ENCODE peak calls at places on chromosomes 13 and 19, in six cellular contexts. C is cardiac muscle cell, E is T-helper 2 cell, B is NCI-H446, V is C1 segment of cervical spinal cord, A is SK-N-DZ. L is an unnamed sample.

GRCh38 chr19:55152017-55152416 is 3.0 kb upstream of the TNNT1 start:
- DNase-seq in C (no peak), E (no peak), B (no peak), V (no peak), A (no peak), L (no peak)

GRCh38 chr13:90690458-90691063 is 656.9 kb upstream of the MIR17HG start:
- DNase-seq in C (peak), E (no peak), B (no peak), V (no peak), A (no peak), L (no peak)

GRCh38 chr19:55373993-55374757 is 2.5 kb upstream of the TMEM190 start:
- DNase-seq in C (peak), E (no peak), B (no peak), V (no peak), A (no peak), L (no peak)

GRCh38 chr19:16320987-16321386 is 3.6 kb upstream of the KLF2 start:
- DNase-seq in C (no peak), E (no peak), B (no peak), V (no peak), A (no peak), L (no peak)

GRCh38 chr19:48090281-48090802 is 20.3 kb downstream of the PLA2G4C start:
- DNase-seq in C (no peak), E (no peak), B (no peak), V (no peak), A (no peak), L (no peak)

GRCh38 chr19:41774515-41774980 is 19.2 kb downstream of the CEACAM6 start:
- DNase-seq in C (no peak), E (peak), B (no peak), V (no peak), A (no peak), L (no peak)

GRCh38 chr19:54955356-54955755 is 8.0 kb upstream of the NLRP7 start:
- DNase-seq in C (no peak), E (no peak), B (no peak), V (no peak), A (no peak), L (no peak)

GRCh38 chr13:79869326-79869725 is 388.4 kb downstream of the NDFIP2 start:
- DNase-seq in C (no peak), E (no peak), B (no peak), V (no peak), A (no peak), L (no peak)

GRCh38 chr13:112685856-112686255 is 4.0 kb upstream of the ATP11A start:
- DNase-seq in C (no peak), E (no peak), B (no peak), V (no peak), A (no peak), L (no peak)

GRCh38 chr13:45834411-45834994 is 17.1 kb downstream of the SIAH3 start:
- DNase-seq in C (no peak), E (no peak), B (no peak), V (no peak), A (no peak), L (no peak)

GRCh38 chr19:2809387-2810140 is 10.1 kb upstream of the ZNF554 start:
- DNase-seq in C (no peak), E (no peak), B (no peak), V (no peak), A (no peak), L (no peak)

GRCh38 chr19:13823256-13823655 is 28.0 kb downstream of the ZSWIM4 start:
- DNase-seq in C (no peak), E (no peak), B (peak), V (peak), A (no peak), L (no peak)

GRCh38 chr19:1980782-1981181 is 34.7 kb downstream of the BTBD2 start:
- DNase-seq in C (no peak), E (no peak), B (no peak), V (no peak), A (no peak), L (no peak)

GRCh38 chr13:108734676-108735075 is 105.3 kb downstream of the MYO16 start:
- DNase-seq in C (no peak), E (no peak), B (no peak), V (no peak), A (peak), L (no peak)

GRCh38 chr19:10760268-10760944 is 42.5 kb downstream of the DNM2 start:
- DNase-seq in C (no peak), E (peak), B (peak), V (no peak), A (peak), L (peak)

GRCh38 chr13:50618206-50618605 is 225.3 kb downstream of the DLEU7 start:
- DNase-seq in C (no peak), E (no peak), B (no peak), V (no peak), A (no peak), L (no peak)

GRCh38 chr13:111614009-111614408 is 293.6 kb downstream of the TEX29 start:
- DNase-seq in C (no peak), E (no peak), B (no peak), V (no peak), A (no peak), L (no peak)

GRCh38 chr13:24995225-24995804 is 100.6 kb upstream of the PABPC3 start:
- DNase-seq in C (peak), E (peak), B (peak), V (no peak), A (peak), L (peak)

GRCh38 chr13:108944760-108945159 is 315.3 kb downstream of the MYO16 start:
- DNase-seq in C (peak), E (no peak), B (no peak), V (no peak), A (no peak), L (no peak)

GRCh38 chr19:31064486-31064885 is 284.8 kb downstream of the TSHZ3 start:
- DNase-seq in C (no peak), E (no peak), B (peak), V (no peak), A (no peak), L (no peak)

GRCh38 chr19:43779147-43779819 is 1.5 kb downstream of the KCNN4 start:
- DNase-seq in C (no peak), E (no peak), B (no peak), V (no peak), A (no peak), L (no peak)

GRCh38 chr13:43229506-43229905 is 206.1 kb downstream of the DNAJC15 start:
- DNase-seq in C (peak), E (no peak), B (peak), V (no peak), A (no peak), L (no peak)

GRCh38 chr13:95050800-95051620 is 250.2 kb downstream of the ABCC4 start:
- DNase-seq in C (no peak), E (no peak), B (no peak), V (no peak), A (no peak), L (no peak)

GRCh38 chr19:18379803-18380747 is 5.9 kb upstream of the GDF15 start:
- DNase-seq in C (peak), E (no peak), B (peak), V (no peak), A (no peak), L (no peak)

GRCh38 chr19:35178701-35179100 is 24.2 kb downstream of the FXYD5 start:
- DNase-seq in C (peak), E (no peak), B (no peak), V (no peak), A (no peak), L (no peak)

GRCh38 chr13:20772401-20773131 is 1.2 kb downstream of the EEF1AKMT1 start:
- DNase-seq in C (peak), E (no peak), B (no peak), V (no peak), A (peak), L (no peak)

GRCh38 chr19:10662384-10663251 is 8.5 kb downstream of the ILF3 start:
- DNase-seq in C (peak), E (no peak), B (no peak), V (no peak), A (no peak), L (no peak)

GRCh38 chr13:36088001-36088400 is 43.2 kb downstream of the DCLK1 start:
- DNase-seq in C (no peak), E (no peak), B (no peak), V (no peak), A (no peak), L (no peak)